ENCODE peak calls at places on chromosomes 16 and 17, in ten cellular contexts. Z, X, P, I, W, A, J, C, E and N are unnamed samples.

GRCh38 chr16:54526916-54527315 is 240.3 kb upstream of the IRX3 start:
- DNase-seq in Z (no peak), X (no peak), P (no peak), I (no peak), W (peak; percentile 18), A (no peak), J (no peak), C (no peak), E (no peak), N (no peak)

GRCh38 chr16:57704011-57704904 is 9.7 kb downstream of the DRC7 start:
- DNase-seq in Z (no peak), X (no peak), P (peak; percentile 49), I (no peak), W (no peak), A (no peak), J (no peak), C (no peak), E (no peak), N (no peak)

GRCh38 chr16:86523166-86523740 is 12.9 kb downstream of the FOXF1 start:
- DNase-seq in Z (no peak), X (no peak), P (no peak), I (no peak), W (no peak), A (no peak), J (no peak), C (no peak), E (no peak), N (no peak)

GRCh38 chr17:38879878-38880727 is 10.2 kb downstream of the LASP1 start:
- DNase-seq in Z (no peak), X (no peak), P (no peak), I (peak; percentile 55), W (peak; percentile 90), A (no peak), J (peak; percentile 41), C (peak; percentile 57), E (peak; percentile 29), N (peak; percentile 82)

GRCh38 chr17:35898283-35899070 is 18.3 kb upstream of the CCL5 start:
- DNase-seq in Z (no peak), X (no peak), P (no peak), I (peak; percentile 9), W (no peak), A (no peak), J (peak; percentile 40), C (no peak), E (no peak), N (no peak)

GRCh38 chr17:75753514-75754377 is 11.2 kb downstream of the GALK1 start:
- DNase-seq in Z (peak; percentile 63), X (peak; percentile 92), P (peak; percentile 73), I (peak; percentile 58), W (peak; percentile 69), A (no peak), J (peak; percentile 74), C (peak; percentile 92), E (peak; percentile 73), N (peak; percentile 87)

GRCh38 chr16:17396762-17397498 is 73.8 kb downstream of the XYLT1 start:
- DNase-seq in Z (no peak), X (no peak), P (no peak), I (peak; percentile 35), W (peak; percentile 28), A (peak; percentile 61), J (peak; percentile 67), C (no peak), E (peak; percentile 25), N (peak; percentile 64)

GRCh38 chr16:50553182-50553710 is 5.0 kb downstream of the NKD1 start:
- DNase-seq in Z (no peak), X (no peak), P (no peak), I (no peak), W (no peak), A (no peak), J (no peak), C (no peak), E (no peak), N (no peak)

GRCh38 chr16:53726625-53727024 is 22.7 kb downstream of the FTO start:
- DNase-seq in Z (peak; percentile 29), X (no peak), P (no peak), I (no peak), W (no peak), A (no peak), J (no peak), C (no peak), E (no peak), N (peak; percentile 46)

GRCh38 chr17:61363601-61364462 is 35.8 kb upstream of the TBX2 start:
- DNase-seq in Z (no peak), X (no peak), P (no peak), I (no peak), W (no peak), A (no peak), J (no peak), C (no peak), E (no peak), N (no peak)

GRCh38 chr17:61366076-61366714 is 33.4 kb upstream of the TBX2 start:
- DNase-seq in Z (no peak), X (no peak), P (no peak), I (peak; percentile 31), W (no peak), A (no peak), J (no peak), C (no peak), E (no peak), N (no peak)

GRCh38 chr17:61362852-61363600 is 36.6 kb upstream of the TBX2 start:
- DNase-seq in Z (no peak), X (no peak), P (no peak), I (no peak), W (no peak), A (no peak), J (no peak), C (no peak), E (no peak), N (no peak)

GRCh38 chr17:61362396-61362795 is 37.2 kb upstream of the TBX2 start:
- DNase-seq in Z (no peak), X (no peak), P (no peak), I (no peak), W (no peak), A (no peak), J (no peak), C (no peak), E (no peak), N (no peak)

DNA sequence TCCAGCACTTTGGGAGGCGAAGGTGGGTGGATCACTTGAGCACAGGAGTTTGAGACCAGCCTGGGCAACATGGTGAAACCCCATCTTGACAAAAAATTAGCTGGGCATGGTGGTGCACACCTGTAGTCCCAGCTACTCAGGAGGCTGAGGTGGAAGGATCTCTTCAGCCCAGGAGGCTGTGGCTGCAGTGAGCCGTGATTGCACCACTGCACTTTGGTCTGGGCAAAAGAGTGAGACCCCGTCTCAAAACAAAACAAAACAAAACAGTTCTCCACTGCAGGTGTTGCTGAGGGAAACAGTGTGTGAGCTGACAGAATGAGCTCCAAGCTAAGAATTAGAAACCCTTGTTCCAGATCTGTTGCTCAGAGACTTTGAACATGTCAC is 35.2 kb upstream of the TBX2 start:
- DNase-seq in Z (no peak), X (no peak), P (no peak), I (no peak), W (no peak), A (no peak), J (no peak), C (no peak), E (no peak), N (no peak)
- H3K4me1 ChIP-seq in Z (peaks cover 6% of the 10 kb centered on the region), X (no peaks in the 10 kb centered on the region), P (no peaks in the 10 kb centered on the region), I (no peaks in the 10 kb centered on the region), W (peaks cover 3% of the 10 kb centered on the region), A (peaks cover 18% of the 10 kb centered on the region), J (no peaks in the 10 kb centered on the region), C (no peaks in the 10 kb centered on the region), E (no peaks in the 10 kb centered on the region), N (peaks cover 53% of the 10 kb centered on the region)

DNA sequence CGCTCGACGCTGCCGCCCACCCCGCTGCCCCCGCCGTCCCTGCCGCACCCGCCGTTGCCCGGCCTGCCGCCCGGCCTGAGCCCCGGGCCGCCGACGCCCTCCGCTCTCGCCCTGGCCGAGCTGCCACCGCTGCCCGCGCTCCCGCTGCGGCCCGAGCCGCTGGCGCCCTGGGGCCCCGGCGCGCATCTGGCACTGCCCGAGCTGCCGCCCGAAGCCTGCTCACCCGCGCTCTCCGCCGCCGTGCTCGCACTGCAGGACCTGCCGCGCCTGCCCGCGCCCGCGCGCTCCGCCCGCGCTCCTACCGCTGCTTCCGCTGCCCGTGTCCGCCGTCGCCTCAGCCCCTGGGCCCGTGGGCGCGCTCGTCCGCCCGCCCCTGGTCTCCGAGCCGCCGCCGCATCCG is 8.4 kb upstream of the CLDN9 start:
- DNase-seq in Z (no peak), X (no peak), P (no peak), I (no peak), W (no peak), A (no peak), J (no peak), C (no peak), E (no peak), N (peak; percentile 39)
- H3K4me3 ChIP-seq in Z (peak overlapping the region; percentile 56), X (peak overlapping the region; percentile 50), P (peak overlapping the region; percentile 42), I (peak overlapping the region; percentile 28), W (no peak overlapping the region), A (peak overlapping the region; percentile 19), J (no peak overlapping the region), C (no peak overlapping the region), E (no peak overlapping the region), N (no peak overlapping the region)

DNA sequence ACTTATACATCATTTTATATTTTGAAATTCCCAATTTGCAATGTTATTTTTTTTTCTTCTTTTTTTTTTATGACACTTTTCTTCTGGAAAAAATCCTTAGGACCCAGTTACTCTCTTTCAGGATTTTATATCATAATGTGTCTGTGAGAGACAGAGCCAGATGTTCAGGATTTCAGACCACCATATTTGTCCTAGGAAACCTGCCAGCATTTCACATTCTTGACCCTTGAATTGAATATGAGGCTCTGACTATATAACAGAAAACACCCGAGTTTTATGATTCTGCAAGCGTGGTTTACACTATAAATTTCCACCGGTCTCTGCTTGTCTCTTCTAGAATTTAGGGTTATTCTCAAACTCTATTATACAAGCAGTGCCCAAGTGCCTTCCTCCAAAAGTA is 621.0 kb downstream of the WWOX start:
- DNase-seq in Z (no peak), X (no peak), P (no peak), I (no peak), W (no peak), A (no peak), J (no peak), C (no peak), E (no peak), N (no peak)
- H3K4me1 ChIP-seq in Z (no peaks in the 10 kb centered on the region), X (no peaks in the 10 kb centered on the region), P (no peaks in the 10 kb centered on the region), I (no peaks in the 10 kb centered on the region), W (no peaks in the 10 kb centered on the region), A (no peaks in the 10 kb centered on the region), J (no peaks in the 10 kb centered on the region), C (no peaks in the 10 kb centered on the region), E (no peaks in the 10 kb centered on the region), N (no peaks in the 10 kb centered on the region)

DNA sequence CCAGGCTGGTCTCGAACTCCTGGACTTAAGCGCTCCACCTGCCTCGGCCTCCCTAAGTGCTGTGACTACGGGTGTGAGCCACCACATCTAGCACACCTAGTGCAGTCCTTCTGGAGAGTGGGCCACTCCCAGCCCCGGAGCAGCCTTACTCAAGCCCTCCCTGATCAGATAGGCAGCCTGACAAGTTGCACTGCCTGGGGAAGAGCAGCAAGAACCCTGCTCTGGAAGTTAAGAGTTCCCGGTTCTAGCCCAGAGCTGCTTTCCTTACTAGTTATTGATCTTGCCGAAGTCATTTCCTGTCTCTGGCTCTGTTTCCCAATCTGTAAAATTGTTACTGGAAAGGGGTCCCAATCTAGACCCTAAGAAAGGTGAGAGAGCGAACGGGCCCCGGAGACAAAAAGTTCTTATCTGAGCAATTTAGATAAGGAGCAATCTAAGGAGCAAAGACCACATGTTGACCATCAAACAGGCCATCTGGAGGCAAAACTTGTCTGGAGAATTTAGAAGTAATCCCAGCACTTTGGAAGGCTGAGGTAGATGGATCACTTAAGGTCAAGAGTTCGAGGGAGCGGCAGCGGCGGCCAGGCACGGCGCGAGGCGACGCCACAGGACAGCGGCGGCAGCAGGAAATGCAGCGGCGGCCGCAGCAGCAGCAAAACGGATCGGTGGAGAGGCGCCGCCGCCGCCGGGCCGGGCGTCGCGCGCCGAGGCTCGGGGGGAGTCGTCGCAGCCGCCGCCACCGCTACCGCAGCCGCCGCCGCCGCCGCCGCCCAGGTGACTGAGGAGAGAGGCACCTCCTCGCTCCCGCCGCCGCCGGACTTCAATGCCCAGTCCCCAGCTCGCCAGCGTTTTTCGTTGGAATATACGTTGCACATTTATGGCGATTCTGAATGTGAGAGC is 4.3 kb upstream of the NAGLU start:
- DNase-seq in Z (no peak), X (peak; percentile 56), P (no peak), I (no peak), W (peak; percentile 46), A (peak; percentile 61), J (peak; percentile 76), C (peak; percentile 32), E (peak; percentile 55), N (peak; percentile 85)
- H3K4me3 ChIP-seq in Z (peak overlapping the region; percentile 65), X (peak overlapping the region; percentile 48), P (peak overlapping the region; percentile 56), I (peak overlapping the region; percentile 63), W (peak overlapping the region; percentile 53), A (peak overlapping the region; percentile 62), J (peak overlapping the region; percentile 13), C (no peak overlapping the region), E (peak overlapping the region; percentile 48), N (peak overlapping the region; percentile 76)